ENCODE peak calls at places on chromosomes 4 and X, in seven cellular contexts. One of them, this sample, is unnamed.

GRCh38 chr4:64158648-64159326 is 250.5 kb downstream of the TECRL start:
- DNase-seq in SHP77: peak
- DNase-seq in caudate nucleus: no peak
- DNase-seq in brain microvascular endothelial cell: peak
- DNase-seq in iris pigment epithelial cell: peak
- DNase-seq in CD8-positive, alpha-beta memory T cell: peak
- DNase-seq in NAMALWA: peak
- DNase-seq in this sample: no peak

GRCh38 chrX:149505671-149506070 is 565 bp upstream of the IDS start:
- DNase-seq in SHP77: no peak
- DNase-seq in caudate nucleus: no peak
- DNase-seq in brain microvascular endothelial cell: no peak
- DNase-seq in iris pigment epithelial cell: no peak
- DNase-seq in CD8-positive, alpha-beta memory T cell: no peak
- DNase-seq in NAMALWA: no peak
- DNase-seq in this sample: no peak

GRCh38 chr4:93168053-93168452 is 660.5 kb upstream of the ATOH1 start:
- DNase-seq in SHP77: no peak
- DNase-seq in caudate nucleus: no peak
- DNase-seq in brain microvascular endothelial cell: no peak
- DNase-seq in iris pigment epithelial cell: no peak
- DNase-seq in CD8-positive, alpha-beta memory T cell: no peak
- DNase-seq in NAMALWA: no peak
- DNase-seq in this sample: no peak

GRCh38 chr4:4704267-4704666 is 155.2 kb upstream of the MSX1 start:
- DNase-seq in SHP77: no peak
- DNase-seq in caudate nucleus: no peak
- DNase-seq in brain microvascular endothelial cell: no peak
- DNase-seq in iris pigment epithelial cell: peak
- DNase-seq in CD8-positive, alpha-beta memory T cell: no peak
- DNase-seq in NAMALWA: no peak
- DNase-seq in this sample: no peak

GRCh38 chr4:1410491-1411325 is 4.5 kb upstream of the NKX1-1 start:
- DNase-seq in SHP77: no peak
- DNase-seq in caudate nucleus: no peak
- DNase-seq in brain microvascular endothelial cell: peak
- DNase-seq in iris pigment epithelial cell: peak
- DNase-seq in CD8-positive, alpha-beta memory T cell: peak
- DNase-seq in NAMALWA: peak
- DNase-seq in this sample: peak

GRCh38 chr4:183173580-183174526 is 74.8 kb downstream of the WWC2 start:
- DNase-seq in SHP77: no peak
- DNase-seq in caudate nucleus: no peak
- DNase-seq in brain microvascular endothelial cell: peak
- DNase-seq in iris pigment epithelial cell: peak
- DNase-seq in CD8-positive, alpha-beta memory T cell: no peak
- DNase-seq in NAMALWA: no peak
- DNase-seq in this sample: no peak

GRCh38 chr4:3441501-3442459 is at the start of gene HGFAC:
- DNase-seq in SHP77: no peak
- DNase-seq in caudate nucleus: no peak
- DNase-seq in brain microvascular endothelial cell: no peak
- DNase-seq in iris pigment epithelial cell: no peak
- DNase-seq in CD8-positive, alpha-beta memory T cell: no peak
- DNase-seq in NAMALWA: no peak
- DNase-seq in this sample: no peak

GRCh38 chr4:2289955-2290333 is 28.0 kb upstream of the MXD4 start:
- DNase-seq in SHP77: no peak
- DNase-seq in caudate nucleus: no peak
- DNase-seq in brain microvascular endothelial cell: no peak
- DNase-seq in iris pigment epithelial cell: no peak
- DNase-seq in CD8-positive, alpha-beta memory T cell: no peak
- DNase-seq in NAMALWA: no peak
- DNase-seq in this sample: no peak

GRCh38 chr4:2881431-2881830 is 37.8 kb downstream of the ADD1 start:
- DNase-seq in SHP77: no peak
- DNase-seq in caudate nucleus: no peak
- DNase-seq in brain microvascular endothelial cell: no peak
- DNase-seq in iris pigment epithelial cell: no peak
- DNase-seq in CD8-positive, alpha-beta memory T cell: no peak
- DNase-seq in NAMALWA: no peak
- DNase-seq in this sample: no peak

GRCh38 chr4:69849297-69849696 is 10.6 kb downstream of the SULT1E1 start:
- DNase-seq in SHP77: no peak
- DNase-seq in caudate nucleus: no peak
- DNase-seq in brain microvascular endothelial cell: no peak
- DNase-seq in iris pigment epithelial cell: no peak
- DNase-seq in CD8-positive, alpha-beta memory T cell: no peak
- DNase-seq in NAMALWA: no peak
- DNase-seq in this sample: no peak

GRCh38 chr4:2462992-2463762 is 5.7 kb upstream of the RNF4 start:
- DNase-seq in SHP77: no peak
- DNase-seq in caudate nucleus: no peak
- DNase-seq in brain microvascular endothelial cell: no peak
- DNase-seq in iris pigment epithelial cell: no peak
- DNase-seq in CD8-positive, alpha-beta memory T cell: no peak
- DNase-seq in NAMALWA: no peak
- DNase-seq in this sample: no peak

GRCh38 chrX:153599192-153600031 is 473 bp upstream of the CCNQ start:
- DNase-seq in SHP77: peak
- DNase-seq in caudate nucleus: peak
- DNase-seq in brain microvascular endothelial cell: peak
- DNase-seq in iris pigment epithelial cell: peak
- DNase-seq in CD8-positive, alpha-beta memory T cell: peak
- DNase-seq in NAMALWA: peak
- DNase-seq in this sample: peak

GRCh38 chr4:124118061-124118460 is 594.5 kb downstream of the ANKRD50 start:
- DNase-seq in SHP77: no peak
- DNase-seq in caudate nucleus: no peak
- DNase-seq in brain microvascular endothelial cell: no peak
- DNase-seq in iris pigment epithelial cell: no peak
- DNase-seq in CD8-positive, alpha-beta memory T cell: no peak
- DNase-seq in NAMALWA: no peak
- DNase-seq in this sample: no peak

This sample was measured in CD8-positive, alpha-beta T cell.